ENCODE peak calls at places on chromosomes 2 and 18, in seven cellular contexts. E, S, U, J, B, O and Q are unnamed samples.

GRCh38 chr2:18611184-18611583 is 21.8 kb upstream of the NT5C1B start:
- DNase-seq in O (no peak), B (no peak), S (no peak), J (no peak), U (no peak), E (no peak), Q (no peak)

GRCh38 chr2:28401411-28401810 is 8.8 kb downstream of the FOSL2 start:
- DNase-seq in U (no peak), J (no peak), O (no peak), E (no peak), B (no peak), S (no peak), Q (no peak)

GRCh38 chr18:33201509-33201926 is 239.0 kb downstream of the CCDC178 start:
- DNase-seq in E (no peak), J (no peak), O (no peak), S (peak; percentile 5), B (peak; percentile 16), U (peak; percentile 28), Q (peak; percentile 22)

GRCh38 chr2:119383410-119384140 is 16.8 kb downstream of the DBI start:
- DNase-seq in B (no peak), O (no peak), U (no peak), E (no peak), J (no peak), S (no peak), Q (no peak)

GRCh38 chr2:45885111-45885685 is 233.7 kb downstream of the PRKCE start:
- DNase-seq in S (no peak), U (no peak), O (no peak), B (peak; percentile 57), E (no peak), J (no peak), Q (no peak)

GRCh38 chr2:47208852-47209606 is 53.9 kb upstream of the STPG4 start:
- DNase-seq in S (no peak), B (no peak), E (no peak), J (no peak), U (no peak), O (no peak), Q (peak; percentile 56)

GRCh38 chr2:223050900-223051299 is 1.1 kb upstream of the KCNE4 start:
- DNase-seq in U (no peak), S (no peak), B (no peak), O (no peak), J (no peak), E (no peak), Q (no peak)

GRCh38 chr18:8706981-8707940 is 1.9 kb downstream of the MTCL1 start:
- DNase-seq in S (no peak), U (no peak), J (no peak), E (no peak), B (peak; percentile 67), O (no peak), Q (no peak)

GRCh38 chr2:205700331-205701132 is 18.2 kb downstream of the NRP2 start:
- DNase-seq in O (no peak), U (no peak), S (no peak), J (no peak), E (no peak), B (no peak), Q (peak; percentile 89)

GRCh38 chr2:50385361-50385760 is 646.6 kb downstream of the NRXN1 start:
- DNase-seq in E (no peak), B (no peak), S (no peak), U (no peak), O (no peak), J (no peak), Q (no peak)

DNA sequence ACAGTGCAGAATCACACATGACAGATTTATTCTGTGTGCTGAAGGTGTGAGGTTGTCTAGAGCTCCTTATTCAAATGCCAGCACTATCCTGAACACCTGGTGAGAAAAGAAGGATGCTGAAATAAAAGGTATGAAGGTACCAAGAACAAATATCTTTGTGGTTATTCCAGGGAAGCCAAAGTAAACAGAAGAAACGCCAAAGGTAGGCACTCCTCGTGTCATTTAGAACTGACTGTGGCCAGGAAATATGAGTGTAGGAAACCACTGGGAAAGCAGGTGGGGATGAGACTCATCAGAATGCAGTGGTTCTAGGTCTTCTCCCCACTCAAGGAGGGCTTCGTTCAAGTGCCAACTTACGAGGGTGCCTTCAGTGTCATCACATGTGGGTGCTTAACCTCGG is 80.8 kb downstream of the KIF5C start:
- DNase-seq in U (no peak), O (no peak), B (no peak), S (no peak), J (no peak), E (no peak), Q (no peak)
- TF ChIP-seq YY1 in U (no peak), O (no peak), B (no peak), S (no peak), J (no peak), E (no peak), Q (no peak)

GRCh38 chr2:96159084-96159830 is 14.0 kb upstream of the DUSP2 start:
- DNase-seq in O (no peak), U (no peak), E (no peak), B (no peak), S (no peak), J (no peak), Q (no peak)

GRCh38 chr2:96163415-96163767 is 18.2 kb upstream of the DUSP2 start:
- DNase-seq in S (no peak), J (no peak), O (no peak), B (no peak), U (no peak), E (no peak), Q (no peak)

GRCh38 chr2:96163768-96164429 is 18.7 kb upstream of the DUSP2 start:
- DNase-seq in U (no peak), B (no peak), O (peak; percentile 87), E (no peak), J (no peak), S (no peak), Q (no peak)

GRCh38 chr2:96164459-96165184 is 19.4 kb upstream of the DUSP2 start:
- DNase-seq in U (no peak), S (no peak), O (peak; percentile 96), B (no peak), J (no peak), E (no peak), Q (no peak)

GRCh38 chr2:96161785-96162367 is 16.6 kb upstream of the DUSP2 start:
- DNase-seq in S (no peak), O (peak; percentile 66), J (no peak), U (no peak), E (no peak), B (no peak), Q (no peak)
- TF ChIP-seq YY1 in S (no peak), O (no peak), J (no peak), U (no peak), E (no peak), B (no peak), Q (no peak)

DNA sequence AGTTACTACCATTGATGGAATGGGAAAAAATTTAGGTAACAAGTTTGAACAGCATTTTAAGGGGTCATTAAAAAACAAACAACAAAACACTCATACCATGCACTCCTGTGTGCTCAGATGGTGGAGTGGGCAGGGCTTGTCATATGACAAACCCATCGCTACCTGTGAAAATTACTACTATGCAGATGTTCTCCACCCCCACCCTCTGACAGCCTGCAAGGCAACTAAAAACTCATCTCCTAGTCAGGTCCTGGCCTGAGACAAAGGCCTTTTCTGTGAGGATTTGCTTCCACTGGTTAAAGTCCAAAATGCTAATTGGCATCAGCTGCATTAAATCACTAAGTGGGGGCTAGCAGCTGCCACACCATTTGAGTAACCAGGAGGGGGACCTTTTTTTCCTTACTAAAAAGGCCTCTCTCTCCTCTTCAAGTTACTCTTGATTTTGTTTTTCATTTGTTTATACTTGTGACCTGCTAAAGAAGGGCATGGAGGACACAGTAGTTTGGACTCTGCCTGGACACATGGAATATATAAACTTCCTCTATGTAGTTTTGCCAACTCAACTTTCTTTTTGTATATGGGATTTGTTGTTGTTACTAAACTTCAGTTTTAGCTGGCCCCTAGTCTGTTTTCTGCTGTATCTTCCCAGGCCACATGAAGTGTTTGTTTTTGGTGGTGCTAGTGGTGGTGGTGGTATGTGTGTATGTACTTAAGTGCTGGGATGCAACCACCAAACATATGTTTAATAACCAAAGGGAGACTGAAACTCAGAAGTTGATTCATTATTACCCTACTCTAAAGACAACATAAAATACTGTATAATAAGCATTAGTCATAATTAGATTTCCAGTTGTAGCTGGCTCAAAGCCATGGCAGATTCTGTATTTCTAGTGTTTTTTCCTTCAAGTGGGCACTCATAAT is 121.3 kb downstream of the MAP4K4 start:
- DNase-seq in J (no peak), E (no peak), O (no peak), S (no peak), U (no peak), B (no peak), Q (peak; percentile 84)
- TF ChIP-seq YY1 in J (no peak), E (no peak), O (no peak), S (no peak), U (no peak), B (no peak), Q (no peak)

GRCh38 chr2:173048530-173048900 is 27.1 kb upstream of the MAP3K20 start:
- DNase-seq in E (no peak), S (no peak), U (no peak), J (no peak), B (no peak), O (no peak), Q (no peak)

GRCh38 chr2:173051463-173051862 is 24.2 kb upstream of the MAP3K20 start:
- DNase-seq in J (no peak), U (no peak), O (no peak), B (no peak), E (no peak), S (no peak), Q (no peak)

GRCh38 chr2:173049732-173050314 is 25.8 kb upstream of the MAP3K20 start:
- DNase-seq in O (no peak), B (no peak), J (no peak), S (no peak), E (no peak), U (no peak), Q (no peak)

GRCh38 chr2:173050684-173051083 is 25.0 kb upstream of the MAP3K20 start:
- DNase-seq in U (no peak), J (no peak), S (no peak), B (no peak), E (no peak), O (no peak), Q (no peak)

DNA sequence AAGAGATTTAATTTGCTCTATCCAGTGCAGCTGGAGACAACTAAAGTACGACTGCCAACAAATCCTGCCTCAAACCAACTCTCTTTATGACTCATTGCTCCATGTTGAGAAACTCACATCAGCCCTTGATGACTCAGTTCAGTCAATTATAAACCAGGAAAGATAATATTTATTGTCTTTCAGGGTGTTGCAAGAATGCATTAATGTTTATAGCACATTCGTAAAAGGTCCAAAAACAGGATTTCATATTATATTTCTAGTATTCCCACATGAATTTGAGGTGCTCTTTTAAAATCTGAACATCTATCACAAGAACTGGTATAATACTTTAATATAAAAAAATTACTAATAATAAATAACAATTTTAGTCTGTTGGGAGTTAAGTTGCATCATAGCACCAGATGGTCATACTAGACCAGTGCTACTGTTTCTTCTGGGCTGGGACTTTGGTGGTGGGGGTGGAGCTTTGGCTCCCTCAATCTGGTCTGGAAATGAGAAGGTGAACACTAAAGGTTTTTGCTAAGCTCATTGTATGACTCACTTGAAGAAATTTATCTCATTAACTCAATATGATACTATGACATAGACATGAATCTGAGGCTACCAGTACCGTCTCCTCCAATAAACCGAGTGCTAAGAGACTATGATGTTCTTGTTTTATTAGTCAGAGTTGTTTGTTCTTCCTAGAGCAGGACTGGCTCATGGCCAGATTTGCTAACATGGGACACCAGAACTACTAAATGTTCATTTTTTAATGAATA is 26.6 kb upstream of the MAP3K20 start:
- DNase-seq in B (no peak), O (no peak), E (peak; percentile 97), S (no peak), J (peak; percentile 29), U (no peak), Q (peak; percentile 92)
- TF ChIP-seq YY1 in B (no peak), O (no peak), E (no peak), S (no peak), J (no peak), U (no peak), Q (no peak)